ENCODE peak calls at places on chromosomes 12 and 14, in eight cellular contexts. L is GM12865; X is fibroblast of the conjunctiva; C is activated T-helper 9 cell treated with anti-CD3 and anti-CD28 coated beads, Interleukin-2, amount 50 U/mL, for 16 hours; S is HTR-8/SVneo; Y is natural killer cell; B is spleen; O is Peyer's patch. G is an unnamed sample.

GRCh38 chr12:1691123-1692007 is 495 bp downstream of the ADIPOR2 start:
- DNase-seq in Y (peak), C (no peak), O (peak), X (no peak), S (peak), L (peak), B (peak), G (peak)

GRCh38 chr12:132494294-132495164 is 4.6 kb downstream of the FBRSL1 start:
- DNase-seq in C (no peak), B (no peak), L (no peak), O (no peak), Y (no peak), X (no peak), S (no peak), G (no peak)

GRCh38 chr14:91947196-91948184 is at the start of gene FBLN5:
- DNase-seq in X (peak), Y (peak), O (peak), S (peak), C (peak), B (peak), L (no peak), G (peak)

GRCh38 chr12:2387051-2387834 is 334.5 kb downstream of the CACNA1C start:
- DNase-seq in O (no peak), X (no peak), L (peak), S (no peak), B (no peak), C (no peak), Y (no peak), G (no peak)

GRCh38 chr14:35944847-35945246 is 118.7 kb downstream of the BRMS1L start:
- DNase-seq in X (no peak), B (no peak), C (no peak), Y (no peak), S (peak), L (peak), O (no peak), G (no peak)

GRCh38 chr14:51677276-51677675 is 25.6 kb downstream of the FRMD6 start:
- DNase-seq in L (no peak), C (no peak), Y (no peak), X (peak), S (no peak), B (no peak), O (no peak), G (no peak)

GRCh38 chr12:52333321-52333720 is 12.1 kb upstream of the KRT83 start:
- DNase-seq in L (no peak), C (no peak), O (no peak), X (no peak), Y (no peak), B (no peak), S (no peak), G (no peak)

GRCh38 chr14:34983148-34983760 is 462 bp downstream of the SRP54 start:
- DNase-seq in B (no peak), O (no peak), X (no peak), Y (no peak), C (no peak), S (no peak), L (no peak), G (no peak)

GRCh38 chr14:76289276-76289675 is 86.7 kb upstream of the ESRRB start:
- DNase-seq in L (no peak), Y (no peak), C (no peak), X (no peak), S (no peak), O (no peak), B (no peak), G (peak)

GRCh38 chr12:76277480-76277879 is 70.7 kb downstream of the BBS10 start:
- DNase-seq in L (no peak), S (no peak), X (no peak), C (no peak), Y (no peak), O (no peak), B (no peak), G (no peak)

GRCh38 chr14:42703501-42703900 is 1096.8 kb downstream of the LRFN5 start:
- DNase-seq in X (no peak), L (no peak), Y (no peak), O (no peak), C (no peak), S (no peak), B (no peak), G (no peak)

GRCh38 chr12:128852026-128852725 is 1.1 kb upstream of the GLT1D1 start:
- DNase-seq in Y (no peak), X (no peak), L (no peak), O (no peak), B (peak), C (no peak), S (no peak), G (no peak)

GRCh38 chr14:70809238-70810214 is at the start of gene MAP3K9:
- DNase-seq in L (peak), O (peak), S (peak), Y (peak), X (no peak), B (peak), C (peak), G (peak)

GRCh38 chr12:13436182-13436581 is 239.7 kb downstream of the EMP1 start:
- DNase-seq in X (no peak), S (no peak), B (no peak), Y (no peak), L (no peak), O (no peak), C (no peak), G (no peak)

G was measured in type B pancreatic cell.